ENCODE peak calls at places on chromosomes 4 and X, in five cellular contexts. N is Peyer's patch, Z is GM23248, R is GM06990, S is fibroblast of lung. F is an unnamed sample. For H3K27me3, the result is how much of the 10 kb centered on the place peaks cover.

GRCh38 chr4:39718366-39719323 is 20.7 kb downstream of the UBE2K start:
- DNase-seq in R (no peak), N (no peak), S (peak), Z (no peak), F (no peak)

GRCh38 chr4:127580891-127581290 is 51.9 kb upstream of the INTU start:
- DNase-seq in S (no peak), N (no peak), Z (no peak), R (no peak), F (no peak)

GRCh38 chr4:169821402-169821801 is 63.7 kb upstream of the HPF1 start:
- DNase-seq in S (no peak), N (no peak), Z (no peak), R (no peak), F (no peak)

GRCh38 chr4:19636451-19636850 is 615.3 kb upstream of the SLIT2 start:
- DNase-seq in S (no peak), R (no peak), N (no peak), Z (peak), F (no peak)

GRCh38 chr4:48331577-48332340 is 9.6 kb upstream of the SLAIN2 start:
- DNase-seq in S (peak), Z (peak), N (no peak), R (no peak), F (no peak)

GRCh38 chr4:116702949-116703348 is 382.4 kb downstream of the TRAM1L1 start:
- DNase-seq in N (no peak), R (no peak), Z (no peak), S (no peak), F (peak)

GRCh38 chr4:73257995-73258667 is 467 bp downstream of the ANKRD17 start:
- DNase-seq in S (peak), N (peak), Z (peak), R (no peak), F (peak)

GRCh38 chr4:17111959-17112659 is 213.7 kb upstream of the LDB2 start:
- DNase-seq in R (no peak), Z (peak), N (no peak), S (no peak), F (peak)

GRCh38 chrX:65610040-65610439 is 57.4 kb upstream of the MSN start:
- DNase-seq in S (no peak), R (no peak), Z (peak), N (no peak), F (no peak)

GRCh38 chrX:149453911-149454820 is 50.9 kb downstream of the IDS start:
- DNase-seq in R (no peak), N (no peak), S (no peak), Z (peak), F (no peak)

GRCh38 chrX:118207831-118208453 is 91.3 kb upstream of the KLHL13 start:
- DNase-seq in N (no peak), S (no peak), R (no peak), Z (no peak), F (no peak)

GRCh38 chrX:74449937-74450330 is 28.6 kb downstream of the SLC16A2 start:
- DNase-seq in S (peak), R (no peak), N (no peak), Z (peak), F (no peak)

GRCh38 chr4:119692001-119692400 is 63.4 kb upstream of the PDE5A start:
- DNase-seq in R (no peak), S (peak), N (no peak), Z (peak), F (no peak)

GRCh38 chrX:650801-651200 is 20.2 kb downstream of the SHOX start:
- DNase-seq in S (no peak), R (no peak), Z (no peak), N (no peak), F (no peak)
- H3K27me3 ChIP-seq in S (under half), R (under half), Z (under half), N (under half), F (half or more)

DNA sequence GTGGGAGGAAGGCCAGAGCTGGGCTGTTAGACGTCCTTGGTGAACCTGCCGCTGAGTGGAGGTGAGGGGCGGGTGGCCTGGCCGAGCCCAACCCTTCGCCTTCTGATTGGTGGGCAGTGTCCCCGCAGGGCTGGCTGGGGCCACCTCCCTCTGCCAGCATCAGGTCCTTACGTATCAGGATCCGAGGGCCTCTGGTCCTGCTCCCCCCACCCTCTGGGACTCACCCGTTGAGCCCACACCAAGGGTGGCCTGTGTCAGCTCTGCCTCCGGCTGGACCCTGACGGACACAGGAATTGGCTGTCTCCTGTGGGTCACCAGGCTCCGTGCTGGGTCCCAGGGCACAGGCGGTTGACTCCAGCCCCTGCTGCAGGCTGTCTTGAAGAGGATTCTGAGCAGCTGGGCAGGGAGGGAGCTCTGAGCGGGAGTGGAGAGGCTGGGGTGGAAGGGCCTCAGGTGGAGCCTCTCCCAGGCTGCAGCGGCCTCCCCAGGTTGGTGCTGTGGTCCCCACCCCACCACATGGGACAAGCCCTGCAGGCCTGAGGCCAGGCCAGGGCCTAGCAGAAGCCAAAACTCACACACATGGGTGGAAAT is 58.4 kb upstream of the NKX1-1 start:
- DNase-seq in R (no peak), S (no peak), Z (no peak), N (no peak), F (peak)
- H3K27me3 ChIP-seq in R (under half), S (under half), Z (under half), N (under half), F (under half)

DNA sequence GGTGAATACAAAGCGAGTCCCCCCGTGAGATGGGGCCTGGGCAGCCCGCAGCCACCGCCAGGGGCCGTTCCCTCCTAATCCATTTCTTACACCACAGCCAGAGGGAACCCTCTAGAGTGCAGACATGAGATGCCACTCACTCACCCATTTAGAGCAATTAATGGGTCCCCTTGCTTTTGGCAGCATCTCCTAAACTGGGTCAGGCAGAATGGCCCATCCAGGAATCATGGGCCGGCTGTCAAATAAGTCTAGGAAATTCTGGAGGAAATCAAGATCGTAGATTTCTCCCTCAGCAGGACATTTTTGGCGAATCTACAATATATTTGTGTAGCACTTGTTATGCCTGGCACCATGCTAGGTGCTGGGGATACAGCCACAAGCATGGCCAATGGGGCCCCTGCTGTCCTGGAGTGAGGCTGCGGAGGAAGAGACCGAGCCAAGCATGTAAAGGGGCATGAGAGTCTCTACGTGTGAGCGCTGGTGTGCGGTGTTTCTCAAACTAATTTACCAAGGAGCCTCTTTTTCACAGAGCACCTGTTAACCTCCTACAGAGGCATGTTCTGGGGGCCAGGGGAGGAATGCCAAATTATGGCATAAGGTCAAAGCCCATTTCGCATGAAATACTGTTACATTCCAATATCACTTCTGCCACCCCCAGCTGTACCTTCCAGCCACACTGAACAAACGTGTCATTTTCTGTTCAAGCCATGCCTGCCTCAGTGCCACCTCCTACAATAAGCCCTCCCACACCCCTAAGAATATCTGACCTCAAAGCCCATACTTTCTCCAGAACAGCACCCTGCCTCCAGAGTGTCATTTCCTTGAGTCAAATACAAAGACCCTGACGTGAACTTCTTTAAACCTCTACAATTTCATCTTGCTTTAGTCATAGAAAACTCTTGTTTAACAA is 28.1 kb upstream of the JAKMIP1 start:
- DNase-seq in N (no peak), S (no peak), R (no peak), Z (no peak), F (peak)
- H3K27me3 ChIP-seq in N (under half), S (under half), R (under half), Z (under half), F (under half)

DNA sequence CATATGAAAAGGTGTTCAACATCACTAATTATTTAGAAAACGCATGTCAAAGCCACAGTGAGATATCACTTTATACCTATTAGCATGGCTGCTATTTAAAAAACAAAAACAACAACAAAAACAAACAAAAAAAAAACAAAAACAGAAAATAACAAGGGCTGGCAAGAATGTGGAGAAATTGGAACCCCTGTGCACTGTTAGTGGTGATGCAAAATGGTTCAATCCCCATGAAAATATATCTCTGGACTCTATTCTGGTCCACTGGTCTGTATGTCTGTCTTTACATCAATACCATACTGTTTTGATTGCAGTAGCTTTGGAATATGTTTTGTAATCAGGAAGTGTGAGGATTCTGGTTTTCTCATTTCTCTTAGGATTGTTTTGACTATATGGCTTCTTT is 43.6 kb upstream of the SPP1 start:
- DNase-seq in R (no peak), Z (no peak), S (no peak), N (no peak), F (no peak)
- H3K27me3 ChIP-seq in R (under half), Z (under half), S (under half), N (under half), F (under half)

DNA sequence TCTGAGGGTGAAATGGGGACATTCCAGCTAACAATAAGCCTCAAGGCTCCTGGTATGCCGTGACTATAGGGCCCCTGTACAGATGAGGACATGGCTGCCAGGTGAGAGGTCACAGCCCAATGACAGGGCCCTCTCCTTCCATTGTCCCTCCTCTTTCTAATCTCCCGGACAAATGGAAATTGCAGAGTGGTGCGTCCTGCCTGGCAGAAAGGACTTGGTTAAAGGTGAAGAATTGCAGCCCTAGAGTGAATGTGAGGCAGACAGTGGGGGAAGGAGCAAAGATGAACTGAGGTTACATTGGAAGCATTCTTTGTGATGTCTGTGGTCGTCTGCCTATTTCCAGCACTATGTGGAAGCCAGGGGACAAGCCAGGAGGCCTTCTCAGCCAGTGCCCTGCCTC is 6.7 kb upstream of the UCP1 start:
- DNase-seq in Z (no peak), S (no peak), R (no peak), N (no peak), F (no peak)
- H3K27me3 ChIP-seq in Z (half or more), S (under half), R (under half), N (under half), F (under half)

DNA sequence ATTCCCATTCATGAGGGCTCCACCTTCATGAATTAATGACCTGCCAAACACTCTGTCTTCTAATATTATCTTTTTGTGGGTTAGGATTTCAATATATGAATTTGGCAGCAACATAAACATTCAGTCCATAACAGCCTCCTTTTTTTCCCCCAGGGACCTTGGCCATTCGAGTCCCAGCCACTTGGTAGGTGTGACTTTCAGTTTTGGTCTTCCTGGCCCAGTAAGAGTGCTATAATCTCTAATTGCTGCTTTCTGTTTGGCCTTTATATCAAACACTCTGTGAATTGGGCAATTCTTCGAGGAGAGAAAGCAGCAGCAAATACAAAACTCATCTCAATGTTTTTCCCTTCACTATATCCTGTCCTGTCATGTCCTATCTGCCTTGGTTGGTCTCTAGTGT is 12.4 kb upstream of the RADX start:
- DNase-seq in N (no peak), Z (no peak), R (no peak), S (no peak), F (no peak)
- H3K27me3 ChIP-seq in N (under half), Z (under half), R (under half), S (under half), F (under half)

DNA sequence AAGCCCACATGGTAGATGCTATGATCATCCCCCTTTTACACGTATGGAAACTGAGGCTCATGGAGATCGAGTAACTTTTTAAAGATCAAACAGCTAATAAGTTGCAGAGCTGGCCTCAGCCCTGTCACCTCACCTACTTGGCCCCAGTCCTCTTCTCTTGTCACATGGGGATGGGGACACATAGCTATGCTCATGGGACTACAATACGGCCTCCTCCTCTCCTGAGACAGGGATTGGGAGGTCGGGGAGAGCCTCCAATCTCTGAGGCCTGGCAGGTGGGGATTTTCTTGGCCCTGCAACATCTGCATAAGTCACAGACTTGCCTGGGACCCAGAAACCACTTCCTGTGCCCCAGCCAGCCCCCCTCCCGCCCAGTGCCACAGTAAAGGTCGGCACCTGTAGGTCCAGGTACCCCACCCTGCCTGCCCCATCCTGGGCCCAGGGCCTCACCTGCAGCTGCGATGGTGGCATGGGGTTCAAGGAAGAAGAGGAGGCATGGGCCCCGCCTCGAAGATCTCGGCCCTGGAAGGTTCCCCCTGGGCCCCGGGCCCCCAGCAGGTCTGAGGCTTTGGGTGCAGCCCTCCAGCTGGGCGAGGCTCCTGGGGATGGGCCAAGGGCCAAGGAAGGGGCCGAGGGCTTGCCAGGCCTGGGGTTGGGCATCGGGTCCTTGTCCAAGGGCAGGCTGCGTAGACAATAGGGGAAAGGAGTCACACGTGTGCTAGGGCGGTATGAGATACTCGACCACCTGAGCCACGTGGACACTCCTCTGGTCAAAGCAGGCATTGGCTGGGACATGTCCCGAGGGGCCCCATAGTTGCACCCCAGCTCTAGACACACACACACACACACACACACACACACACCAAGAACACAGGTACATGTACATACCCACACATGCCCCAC is 6.4 kb downstream of the FOXP3 start:
- DNase-seq in N (peak), S (no peak), R (no peak), Z (no peak), F (no peak)
- H3K27me3 ChIP-seq in N (under half), S (under half), R (under half), Z (under half), F (under half)

F was measured in WERI-Rb-1.